ENCODE peak calls at places on chromosomes 12 and 14, in eight cellular contexts. One of them, this sample, is unnamed.

GRCh38 chr14:23047042-23047634 is 5.1 kb downstream of the PSMB11 start:
- DNase-seq in prostate gland: no peak
- DNase-seq in K562: no peak
- DNase-seq in cardiac muscle cell: no peak
- DNase-seq in fibroblast of lung: no peak
- DNase-seq in choroid plexus epithelial cell: peak
- DNase-seq in left lung: no peak
- DNase-seq in stomach: no peak
- DNase-seq in this sample: no peak

GRCh38 chr12:1559729-1560128 is 34.7 kb downstream of the FBXL14 start:
- DNase-seq in choroid plexus epithelial cell: no peak
- DNase-seq in left lung: no peak
- DNase-seq in cardiac muscle cell: no peak
- DNase-seq in fibroblast of lung: no peak
- DNase-seq in K562: no peak
- DNase-seq in prostate gland: no peak
- DNase-seq in stomach: no peak
- DNase-seq in this sample: no peak

GRCh38 chr12:123912415-123913385 is 59.9 kb downstream of the CCDC92 start:
- DNase-seq in left lung: no peak
- DNase-seq in choroid plexus epithelial cell: no peak
- DNase-seq in prostate gland: no peak
- DNase-seq in cardiac muscle cell: no peak
- DNase-seq in K562: no peak
- DNase-seq in fibroblast of lung: no peak
- DNase-seq in stomach: no peak
- DNase-seq in this sample: no peak

GRCh38 chr14:75996488-75996887 is 10.9 kb downstream of the IFT43 start:
- DNase-seq in cardiac muscle cell: no peak
- DNase-seq in stomach: no peak
- DNase-seq in choroid plexus epithelial cell: no peak
- DNase-seq in K562: no peak
- DNase-seq in fibroblast of lung: no peak
- DNase-seq in prostate gland: no peak
- DNase-seq in left lung: no peak
- DNase-seq in this sample: no peak

GRCh38 chr14:81523016-81523415 is 10.6 kb downstream of the SEL1L start:
- DNase-seq in fibroblast of lung: no peak
- DNase-seq in K562: no peak
- DNase-seq in stomach: no peak
- DNase-seq in left lung: no peak
- DNase-seq in cardiac muscle cell: no peak
- DNase-seq in choroid plexus epithelial cell: no peak
- DNase-seq in prostate gland: no peak
- DNase-seq in this sample: no peak

GRCh38 chr14:32947792-32948191 is 9.1 kb downstream of the NPAS3 start:
- DNase-seq in left lung: no peak
- DNase-seq in stomach: no peak
- DNase-seq in cardiac muscle cell: no peak
- DNase-seq in choroid plexus epithelial cell: no peak
- DNase-seq in fibroblast of lung: no peak
- DNase-seq in prostate gland: no peak
- DNase-seq in K562: no peak
- DNase-seq in this sample: no peak

GRCh38 chr12:21221778-21222177 is 90.8 kb downstream of the SLCO1B1 start:
- DNase-seq in cardiac muscle cell: no peak
- DNase-seq in stomach: no peak
- DNase-seq in left lung: no peak
- DNase-seq in fibroblast of lung: no peak
- DNase-seq in K562: no peak
- DNase-seq in prostate gland: no peak
- DNase-seq in choroid plexus epithelial cell: no peak
- DNase-seq in this sample: no peak

GRCh38 chr12:107402041-107403022 is 283.3 kb upstream of the PWP1 start:
- DNase-seq in prostate gland: peak
- DNase-seq in choroid plexus epithelial cell: peak
- DNase-seq in left lung: no peak
- DNase-seq in fibroblast of lung: peak
- DNase-seq in stomach: peak
- DNase-seq in cardiac muscle cell: peak
- DNase-seq in K562: peak
- DNase-seq in this sample: peak

GRCh38 chr14:97456497-97456896 is 659.3 kb downstream of the VRK1 start:
- DNase-seq in prostate gland: no peak
- DNase-seq in K562: no peak
- DNase-seq in choroid plexus epithelial cell: no peak
- DNase-seq in cardiac muscle cell: no peak
- DNase-seq in fibroblast of lung: no peak
- DNase-seq in left lung: no peak
- DNase-seq in stomach: no peak
- DNase-seq in this sample: no peak

GRCh38 chr12:120688527-120689071 is 1.6 kb downstream of the MLEC start:
- DNase-seq in choroid plexus epithelial cell: peak
- DNase-seq in stomach: no peak
- DNase-seq in cardiac muscle cell: peak
- DNase-seq in prostate gland: no peak
- DNase-seq in K562: peak
- DNase-seq in left lung: no peak
- DNase-seq in fibroblast of lung: peak
- DNase-seq in this sample: no peak

GRCh38 chr12:4900327-4900726 is 9.4 kb upstream of the KCNA1 start:
- DNase-seq in cardiac muscle cell: no peak
- DNase-seq in stomach: no peak
- DNase-seq in left lung: no peak
- DNase-seq in fibroblast of lung: peak
- DNase-seq in choroid plexus epithelial cell: peak
- DNase-seq in prostate gland: no peak
- DNase-seq in K562: no peak
- DNase-seq in this sample: no peak

GRCh38 chr12:114668151-114668891 is 15.7 kb downstream of the TBX3 start:
- DNase-seq in cardiac muscle cell: peak
- DNase-seq in choroid plexus epithelial cell: peak
- DNase-seq in left lung: peak
- DNase-seq in prostate gland: peak
- DNase-seq in stomach: peak
- DNase-seq in fibroblast of lung: peak
- DNase-seq in K562: peak
- DNase-seq in this sample: peak

GRCh38 chr14:35366048-35366428 is 38.5 kb downstream of the NFKBIA start:
- DNase-seq in left lung: peak
- DNase-seq in choroid plexus epithelial cell: no peak
- DNase-seq in stomach: no peak
- DNase-seq in prostate gland: no peak
- DNase-seq in K562: peak
- DNase-seq in fibroblast of lung: peak
- DNase-seq in cardiac muscle cell: no peak
- DNase-seq in this sample: no peak

GRCh38 chr14:65478596-65478995 is 66.1 kb downstream of the FUT8 start:
- DNase-seq in left lung: no peak
- DNase-seq in stomach: no peak
- DNase-seq in K562: peak
- DNase-seq in prostate gland: no peak
- DNase-seq in cardiac muscle cell: no peak
- DNase-seq in choroid plexus epithelial cell: peak
- DNase-seq in fibroblast of lung: no peak
- DNase-seq in this sample: no peak

GRCh38 chr12:38417101-38417500 is 100.5 kb downstream of the ALG10B start:
- DNase-seq in K562: no peak
- DNase-seq in prostate gland: no peak
- DNase-seq in choroid plexus epithelial cell: no peak
- DNase-seq in stomach: no peak
- DNase-seq in cardiac muscle cell: no peak
- DNase-seq in fibroblast of lung: no peak
- DNase-seq in left lung: no peak
- DNase-seq in this sample: no peak

GRCh38 chr12:75491169-75491568 is 10.6 kb downstream of the GLIPR1 start:
- DNase-seq in fibroblast of lung: no peak
- DNase-seq in K562: no peak
- DNase-seq in left lung: no peak
- DNase-seq in stomach: no peak
- DNase-seq in prostate gland: no peak
- DNase-seq in cardiac muscle cell: no peak
- DNase-seq in choroid plexus epithelial cell: no peak
- DNase-seq in this sample: no peak

GRCh38 chr12:15741082-15741481 is 48.1 kb downstream of the EPS8 start:
- DNase-seq in K562: no peak
- DNase-seq in stomach: no peak
- DNase-seq in left lung: no peak
- DNase-seq in cardiac muscle cell: no peak
- DNase-seq in fibroblast of lung: no peak
- DNase-seq in prostate gland: no peak
- DNase-seq in choroid plexus epithelial cell: no peak
- DNase-seq in this sample: no peak

GRCh38 chr14:61752626-61753025 is 9.6 kb upstream of the SNAPC1 start:
- DNase-seq in prostate gland: no peak
- DNase-seq in stomach: no peak
- DNase-seq in choroid plexus epithelial cell: peak
- DNase-seq in left lung: no peak
- DNase-seq in fibroblast of lung: no peak
- DNase-seq in cardiac muscle cell: no peak
- DNase-seq in K562: no peak
- DNase-seq in this sample: peak

GRCh38 chr12:121796855-121797751 is 3.6 kb upstream of the RHOF start:
- DNase-seq in left lung: peak
- DNase-seq in K562: peak
- DNase-seq in choroid plexus epithelial cell: peak
- DNase-seq in prostate gland: peak
- DNase-seq in fibroblast of lung: peak
- DNase-seq in stomach: peak
- DNase-seq in cardiac muscle cell: peak
- DNase-seq in this sample: no peak

GRCh38 chr14:69941768-69942742 is 62.8 kb downstream of the SMOC1 start:
- DNase-seq in choroid plexus epithelial cell: no peak
- DNase-seq in prostate gland: no peak
- DNase-seq in left lung: no peak
- DNase-seq in stomach: no peak
- DNase-seq in K562: no peak
- DNase-seq in cardiac muscle cell: no peak
- DNase-seq in fibroblast of lung: no peak
- DNase-seq in this sample: no peak

GRCh38 chr12:105978686-105979085 is 160.1 kb downstream of the NUAK1 start:
- DNase-seq in prostate gland: no peak
- DNase-seq in fibroblast of lung: peak
- DNase-seq in cardiac muscle cell: no peak
- DNase-seq in stomach: no peak
- DNase-seq in choroid plexus epithelial cell: no peak
- DNase-seq in K562: no peak
- DNase-seq in left lung: no peak
- DNase-seq in this sample: no peak

GRCh38 chr12:6452245-6452731 is 446 bp downstream of the TAPBPL start:
- DNase-seq in K562: peak
- DNase-seq in left lung: peak
- DNase-seq in prostate gland: peak
- DNase-seq in choroid plexus epithelial cell: no peak
- DNase-seq in stomach: peak
- DNase-seq in cardiac muscle cell: peak
- DNase-seq in fibroblast of lung: no peak
- DNase-seq in this sample: peak

GRCh38 chr12:6452908-6453630 is 1.2 kb downstream of the TAPBPL start:
- DNase-seq in left lung: no peak
- DNase-seq in K562: no peak
- DNase-seq in stomach: peak
- DNase-seq in choroid plexus epithelial cell: no peak
- DNase-seq in fibroblast of lung: no peak
- DNase-seq in cardiac muscle cell: no peak
- DNase-seq in prostate gland: no peak
- DNase-seq in this sample: peak

GRCh38 chr12:6450869-6451347 is 934 bp upstream of the TAPBPL start:
- DNase-seq in prostate gland: no peak
- DNase-seq in stomach: no peak
- DNase-seq in left lung: no peak
- DNase-seq in fibroblast of lung: no peak
- DNase-seq in K562: no peak
- DNase-seq in choroid plexus epithelial cell: no peak
- DNase-seq in cardiac muscle cell: no peak
- DNase-seq in this sample: peak

GRCh38 chr12:6451348-6452244 is at the start of gene TAPBPL:
- DNase-seq in cardiac muscle cell: peak
- DNase-seq in stomach: peak
- DNase-seq in K562: peak
- DNase-seq in prostate gland: peak
- DNase-seq in left lung: peak
- DNase-seq in choroid plexus epithelial cell: peak
- DNase-seq in fibroblast of lung: peak
- DNase-seq in this sample: peak

GRCh38 chr12:6450091-6450868 is 1.6 kb upstream of the TAPBPL start:
- DNase-seq in stomach: no peak
- DNase-seq in left lung: no peak
- DNase-seq in K562: no peak
- DNase-seq in cardiac muscle cell: no peak
- DNase-seq in choroid plexus epithelial cell: no peak
- DNase-seq in prostate gland: no peak
- DNase-seq in fibroblast of lung: no peak
- DNase-seq in this sample: peak
- H3K4me3 ChIP-seq in stomach: peak
- H3K4me3 ChIP-seq in left lung: peak
- H3K4me3 ChIP-seq in K562: no peak
- H3K4me3 ChIP-seq in cardiac muscle cell: peak
- H3K4me3 ChIP-seq in choroid plexus epithelial cell: peak
- H3K4me3 ChIP-seq in prostate gland: peak
- H3K4me3 ChIP-seq in fibroblast of lung: peak
- H3K4me3 ChIP-seq in this sample: peak

GRCh38 chr12:104456950-104457745 is 400 bp downstream of the CHST11 start:
- DNase-seq in stomach: peak
- DNase-seq in cardiac muscle cell: peak
- DNase-seq in left lung: peak
- DNase-seq in fibroblast of lung: peak
- DNase-seq in choroid plexus epithelial cell: peak
- DNase-seq in K562: peak
- DNase-seq in prostate gland: peak
- DNase-seq in this sample: no peak
- H3K4me3 ChIP-seq in stomach: peak
- H3K4me3 ChIP-seq in cardiac muscle cell: peak
- H3K4me3 ChIP-seq in left lung: peak
- H3K4me3 ChIP-seq in fibroblast of lung: peak
- H3K4me3 ChIP-seq in choroid plexus epithelial cell: peak
- H3K4me3 ChIP-seq in K562: peak
- H3K4me3 ChIP-seq in prostate gland: peak
- H3K4me3 ChIP-seq in this sample: peak

DNA sequence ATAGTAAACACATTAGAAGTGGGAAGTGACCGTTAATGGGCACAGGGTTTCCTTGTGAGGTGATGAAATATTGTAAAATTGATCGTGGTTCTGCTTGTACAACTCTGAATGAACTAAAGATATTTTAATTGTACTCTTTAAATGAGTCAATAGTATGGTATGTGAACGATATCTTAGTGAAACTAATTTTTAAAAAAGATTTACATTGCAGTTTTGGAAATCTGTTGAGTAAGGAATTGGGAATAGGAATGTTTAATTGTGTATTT is 1.7 kb downstream of the ZNF410 start:
- DNase-seq in choroid plexus epithelial cell: peak
- DNase-seq in fibroblast of lung: no peak
- DNase-seq in cardiac muscle cell: no peak
- DNase-seq in stomach: no peak
- DNase-seq in K562: no peak
- DNase-seq in left lung: no peak
- DNase-seq in prostate gland: no peak
- DNase-seq in this sample: no peak
- H3K4me3 ChIP-seq in choroid plexus epithelial cell: peak
- H3K4me3 ChIP-seq in fibroblast of lung: peak
- H3K4me3 ChIP-seq in cardiac muscle cell: peak
- H3K4me3 ChIP-seq in stomach: peak
- H3K4me3 ChIP-seq in K562: peak
- H3K4me3 ChIP-seq in left lung: no peak
- H3K4me3 ChIP-seq in prostate gland: no peak
- H3K4me3 ChIP-seq in this sample: peak

GRCh38 chr12:52690351-52691075 is 10.3 kb upstream of the KRT1 start:
- DNase-seq in fibroblast of lung: no peak
- DNase-seq in stomach: no peak
- DNase-seq in choroid plexus epithelial cell: no peak
- DNase-seq in left lung: no peak
- DNase-seq in prostate gland: no peak
- DNase-seq in K562: no peak
- DNase-seq in cardiac muscle cell: no peak
- DNase-seq in this sample: no peak
- H3K4me3 ChIP-seq in fibroblast of lung: no peak
- H3K4me3 ChIP-seq in stomach: peak
- H3K4me3 ChIP-seq in choroid plexus epithelial cell: no peak
- H3K4me3 ChIP-seq in left lung: no peak
- H3K4me3 ChIP-seq in prostate gland: peak
- H3K4me3 ChIP-seq in K562: no peak
- H3K4me3 ChIP-seq in cardiac muscle cell: peak
- H3K4me3 ChIP-seq in this sample: no peak